ENCODE peak calls at places on chromosomes 1 and 21, in six cellular contexts. D is EL, P is HTR-8/SVneo, Q is posterior cingulate gyrus, G is epithelial cell of esophagus, K is hypothalamus. F is an unnamed sample.

GRCh38 chr1:84504580-84505021 is 1.6 kb upstream of the SPATA1 start:
- DNase-seq in Q (no peak), K (no peak), P (peak), D (peak), G (peak), F (no peak)

GRCh38 chr21:31623664-31624063 is 35.8 kb upstream of the SOD1 start:
- DNase-seq in Q (no peak), D (no peak), G (no peak), P (no peak), K (no peak), F (no peak)

GRCh38 chr21:42666023-42666747 is 12.8 kb downstream of the PDE9A start:
- DNase-seq in P (no peak), Q (no peak), D (no peak), G (no peak), K (no peak), F (peak)

GRCh38 chr1:219465247-219466093 is 147.4 kb downstream of the ZC3H11B start:
- DNase-seq in K (no peak), Q (no peak), D (no peak), G (peak), P (no peak), F (no peak)

GRCh38 chr21:29293495-29293894 is 5.2 kb upstream of the BACH1 start:
- DNase-seq in D (no peak), Q (no peak), P (no peak), K (no peak), G (no peak), F (no peak)

GRCh38 chr1:48777219-48777895 is 666 bp upstream of the BEND5 start:
- DNase-seq in Q (no peak), D (no peak), K (peak), P (no peak), G (peak), F (peak)

GRCh38 chr1:1782399-1783221 is 4.3 kb upstream of the NADK start:
- DNase-seq in G (peak), P (no peak), Q (peak), D (peak), K (no peak), F (peak)

GRCh38 chr1:157562515-157562914 is 10.2 kb upstream of the FCRL5 start:
- DNase-seq in D (no peak), Q (no peak), K (no peak), P (no peak), G (no peak), F (no peak)

GRCh38 chr21:15742694-15743093 is 12.9 kb downstream of the USP25 start:
- DNase-seq in G (no peak), K (no peak), Q (no peak), P (no peak), D (no peak), F (no peak)

GRCh38 chr1:8104278-8105236 is 78.4 kb upstream of the ERRFI1 start:
- DNase-seq in K (no peak), P (no peak), G (no peak), D (no peak), Q (no peak), F (no peak)

GRCh38 chr1:39631361-39632331 is 7.8 kb downstream of the HEYL start:
- DNase-seq in Q (no peak), K (no peak), D (no peak), P (no peak), G (peak), F (no peak)

GRCh38 chr1:230317823-230318819 is 108.0 kb downstream of the PGBD5 start:
- DNase-seq in P (no peak), D (no peak), G (peak), Q (no peak), K (no peak), F (no peak)

GRCh38 chr1:208207388-208208131 is 36.6 kb downstream of the PLXNA2 start:
- DNase-seq in Q (no peak), P (peak), D (peak), K (no peak), G (peak), F (peak)

GRCh38 chr1:1058921-1059493 is 15.1 kb downstream of the RNF223 start:
- DNase-seq in P (peak), G (peak), D (peak), Q (no peak), K (no peak), F (peak)

GRCh38 chr1:155134322-155134721 is 1.3 kb upstream of the SLC50A1 start:
- DNase-seq in D (no peak), P (no peak), G (peak), Q (no peak), K (no peak), F (no peak)

GRCh38 chr1:162497104-162497722 is 405 bp upstream of the UHMK1 start:
- DNase-seq in K (no peak), D (no peak), Q (no peak), P (no peak), G (no peak), F (no peak)

GRCh38 chr1:38555130-38555529 is 304.4 kb downstream of the RRAGC start:
- DNase-seq in Q (no peak), K (no peak), P (no peak), G (no peak), D (no peak), F (no peak)

GRCh38 chr1:231724876-231725647 is 98.5 kb downstream of the DISC1 start:
- DNase-seq in K (peak), P (peak), D (peak), Q (no peak), G (peak), F (peak)

GRCh38 chr1:151968058-151968457 is 25.6 kb downstream of the S100A10 start:
- DNase-seq in P (no peak), Q (no peak), G (peak), D (peak), K (no peak), F (peak)

GRCh38 chr1:23020731-23021130 is 1.5 kb downstream of the KDM1A start:
- DNase-seq in D (no peak), K (no peak), Q (no peak), P (no peak), G (peak), F (peak)

GRCh38 chr1:28421744-28422143 is 52.2 kb downstream of the PHACTR4 start:
- DNase-seq in G (peak), D (peak), K (no peak), Q (no peak), P (no peak), F (no peak)

GRCh38 chr1:206469933-206470691 is at the start of gene IKBKE:
- DNase-seq in K (peak), Q (peak), P (peak), D (peak), G (peak), F (peak)

GRCh38 chr1:47738560-47739182 is 258.5 kb downstream of the TRABD2B start:
- DNase-seq in P (peak), G (peak), D (peak), K (no peak), Q (peak), F (peak)

GRCh38 chr1:87240661-87241285 is 87.9 kb upstream of the LMO4 start:
- DNase-seq in P (no peak), G (no peak), Q (no peak), K (no peak), D (no peak), F (no peak)

GRCh38 chr1:147892216-147892615 is 10.4 kb upstream of the GJA8 start:
- DNase-seq in K (no peak), P (no peak), D (peak), G (peak), Q (no peak), F (peak)

GRCh38 chr1:46506470-46507219 is 17.0 kb downstream of the DMBX1 start:
- DNase-seq in K (no peak), P (no peak), Q (no peak), D (no peak), G (peak), F (no peak)

GRCh38 chr1:160149235-160149634 is 2.2 kb upstream of the ATP1A4 start:
- DNase-seq in G (peak), K (no peak), Q (no peak), D (peak), P (no peak), F (no peak)

GRCh38 chr1:94599090-94599813 is 57.7 kb upstream of the F3 start:
- DNase-seq in P (peak), Q (no peak), K (peak), G (peak), D (no peak), F (peak)

GRCh38 chr1:190608282-190608681 is 130.6 kb upstream of the BRINP3 start:
- DNase-seq in K (no peak), Q (no peak), G (no peak), D (no peak), P (no peak), F (no peak)

GRCh38 chr1:228211091-228211870 is 3.4 kb downstream of the OBSCN start:
- DNase-seq in D (no peak), G (no peak), Q (no peak), P (no peak), K (no peak), F (no peak)

F was measured in ELF-1.